ENCODE peak calls at places on chromosomes 7 and 10, in seven cellular contexts. R is Panc1, D is thoracic aorta, P is dorsolateral prefrontal cortex, K is prostate gland, Q is nephron progenitor cell, H is fibroblast of mammary gland. Z is an unnamed sample.

GRCh38 chr10:8403711-8404371 is 349.4 kb downstream of the GATA3 start:
- DNase-seq in P (no peak), H (no peak), D (no peak), R (no peak), Q (peak), K (no peak), Z (no peak)

GRCh38 chr7:105826143-105826542 is 50.3 kb downstream of the ATXN7L1 start:
- DNase-seq in R (no peak), Q (no peak), H (peak), D (no peak), P (no peak), K (peak), Z (peak)

GRCh38 chr7:137127058-137127457 is 216.5 kb downstream of the PTN start:
- DNase-seq in H (no peak), Q (no peak), K (no peak), R (no peak), P (no peak), D (no peak), Z (no peak)

GRCh38 chr10:129963831-129964501 is at the start of gene EBF3:
- DNase-seq in R (no peak), H (peak), D (no peak), K (peak), Q (peak), P (no peak), Z (peak)

GRCh38 chr7:110568932-110569331 is 522.0 kb upstream of the LRRN3 start:
- DNase-seq in H (no peak), R (no peak), P (no peak), Q (no peak), K (no peak), D (no peak), Z (no peak)

GRCh38 chr10:615583-616152 is 73.8 kb downstream of the DIP2C start:
- DNase-seq in K (no peak), P (no peak), H (peak), R (no peak), Q (no peak), D (no peak), Z (no peak)

GRCh38 chr7:148991536-148991935 is 36.8 kb downstream of the PDIA4 start:
- DNase-seq in Q (no peak), D (no peak), R (no peak), K (no peak), P (no peak), H (no peak), Z (no peak)

GRCh38 chr10:30396708-30397107 is 37.3 kb upstream of the MAP3K8 start:
- DNase-seq in R (no peak), Q (no peak), K (no peak), D (no peak), H (no peak), P (no peak), Z (no peak)

GRCh38 chr10:112732277-112732891 is 217.7 kb upstream of the TCF7L2 start:
- DNase-seq in Q (no peak), K (no peak), R (no peak), P (no peak), H (peak), D (no peak), Z (no peak)

GRCh38 chr10:33132626-33133025 is 174.6 kb upstream of the ITGB1 start:
- DNase-seq in D (no peak), P (no peak), R (no peak), Q (no peak), K (no peak), H (no peak), Z (no peak)

GRCh38 chr7:50119815-50120637 is 27.0 kb upstream of the ZPBP start:
- DNase-seq in Q (peak), D (no peak), H (no peak), P (no peak), R (no peak), K (no peak), Z (no peak)
- TF ChIP-seq CTCF in Q (peak), D (no peak), H (no peak), P (no peak), R (peak), K (no peak), Z (no peak)

DNA sequence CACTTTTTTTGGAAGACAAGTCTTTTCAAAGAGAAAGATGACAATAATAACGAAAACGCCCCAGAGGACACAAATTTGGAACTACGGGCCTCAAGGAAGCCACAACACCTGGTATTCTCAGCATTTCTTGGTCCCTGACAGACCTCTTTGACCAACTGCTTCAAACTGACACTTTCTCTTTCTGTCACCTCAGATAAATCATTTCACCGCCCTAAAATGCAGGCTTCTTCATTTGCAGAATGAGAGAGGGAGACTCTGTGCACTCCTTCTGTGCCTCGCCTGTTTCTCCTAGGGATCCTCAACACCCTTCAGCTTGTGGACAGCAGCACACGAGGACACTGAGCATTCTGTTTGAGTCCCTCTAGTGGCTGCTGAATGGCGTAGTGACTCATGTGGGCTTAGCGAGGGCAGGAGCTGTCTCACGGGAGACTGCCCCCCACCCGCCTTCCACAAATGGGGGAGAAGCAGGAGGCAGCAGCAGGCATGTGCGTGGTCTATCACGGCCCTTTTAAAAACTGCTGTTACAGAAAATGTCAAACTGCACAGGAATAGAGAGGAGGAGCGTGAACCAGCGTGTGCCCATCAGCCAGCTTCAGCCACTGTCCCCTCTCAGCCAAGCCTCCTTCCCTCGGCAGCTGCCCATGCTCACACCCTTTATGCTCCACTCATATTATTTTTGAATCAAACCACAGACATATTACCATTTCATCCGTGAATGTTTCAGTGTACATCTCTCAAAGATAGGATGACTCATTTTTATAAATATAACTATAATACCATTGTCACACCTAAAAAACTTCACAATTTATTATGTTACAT is 41.4 kb downstream of the GSDME start:
- DNase-seq in K (no peak), H (peak), R (peak), Q (peak), P (peak), D (no peak), Z (peak)
- TF ChIP-seq CTCF in K (peak), H (peak), R (peak), Q (no peak), P (peak), D (no peak), Z (peak)

DNA sequence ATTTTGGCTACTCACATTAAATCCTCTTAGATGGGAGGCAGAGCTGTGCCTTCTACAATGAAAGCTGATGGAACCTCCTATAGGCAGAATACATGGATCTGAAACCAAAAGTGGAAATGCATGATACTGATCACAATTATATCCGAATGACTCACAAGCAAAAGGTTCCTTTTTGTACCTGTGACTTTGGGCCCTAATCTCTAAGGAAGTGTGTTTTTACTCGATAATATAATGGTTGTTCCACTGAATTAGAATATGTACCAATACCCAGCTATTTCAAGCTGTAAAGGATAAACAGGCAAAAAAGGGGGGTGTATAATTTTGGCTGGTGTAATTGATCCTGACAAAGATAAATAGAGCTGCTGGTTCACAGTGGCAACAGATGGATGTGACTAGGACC is 17.6 kb upstream of the LAMB1 start:
- DNase-seq in K (no peak), H (no peak), R (no peak), D (no peak), Q (no peak), P (no peak), Z (no peak)
- TF ChIP-seq CTCF in K (no peak), H (no peak), R (no peak), D (no peak), Q (no peak), P (no peak), Z (no peak)

GRCh38 chr10:80429521-80429966 is 21.2 kb downstream of the PRXL2A start:
- DNase-seq in K (no peak), P (no peak), Q (no peak), H (peak), R (no peak), D (no peak), Z (no peak)
- TF ChIP-seq CTCF in K (peak), P (no peak), Q (no peak), H (no peak), R (no peak), D (no peak), Z (no peak)

DNA sequence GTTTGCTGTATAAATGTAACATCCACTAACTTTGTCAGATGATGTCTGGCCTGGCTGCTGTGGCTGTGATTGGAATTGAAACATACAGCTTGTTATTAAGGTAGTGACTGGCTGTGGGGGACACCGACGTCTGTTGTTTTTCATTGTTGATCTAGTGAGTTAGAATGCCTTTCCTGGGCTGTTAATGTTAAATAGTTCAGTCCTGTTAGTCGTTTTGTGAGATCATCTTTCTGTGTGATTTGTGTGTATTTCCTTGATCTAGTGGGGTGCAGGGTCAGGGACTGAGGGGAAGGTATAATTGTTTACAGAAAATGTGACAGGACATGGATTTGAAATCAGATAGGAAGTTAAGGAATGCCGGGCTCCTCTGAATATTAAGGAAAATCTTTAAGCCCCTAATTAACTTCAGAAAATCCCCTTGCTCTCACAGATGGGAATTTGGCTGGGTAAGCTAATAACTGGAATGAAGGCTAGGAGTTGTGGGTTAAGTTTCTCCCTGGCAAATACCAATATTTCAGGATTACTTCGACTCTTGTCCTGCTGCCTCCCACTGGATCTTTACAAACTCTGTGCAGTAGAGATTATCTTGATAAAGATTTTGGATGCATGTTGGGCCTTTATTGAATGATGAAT is 163.1 kb downstream of the AUTS2 start:
- DNase-seq in H (no peak), K (no peak), P (no peak), D (no peak), R (no peak), Q (no peak), Z (no peak)
- TF ChIP-seq CTCF in H (no peak), K (no peak), P (no peak), D (no peak), R (no peak), Q (no peak), Z (no peak)

GRCh38 chr7:4271716-4272015 is 410.4 kb upstream of the FOXK1 start:
- DNase-seq in R (no peak), H (no peak), Q (no peak), P (no peak), K (no peak), D (no peak), Z (no peak)
- TF ChIP-seq CTCF in R (no peak), H (no peak), Q (no peak), P (no peak), K (no peak), D (no peak), Z (no peak)

DNA sequence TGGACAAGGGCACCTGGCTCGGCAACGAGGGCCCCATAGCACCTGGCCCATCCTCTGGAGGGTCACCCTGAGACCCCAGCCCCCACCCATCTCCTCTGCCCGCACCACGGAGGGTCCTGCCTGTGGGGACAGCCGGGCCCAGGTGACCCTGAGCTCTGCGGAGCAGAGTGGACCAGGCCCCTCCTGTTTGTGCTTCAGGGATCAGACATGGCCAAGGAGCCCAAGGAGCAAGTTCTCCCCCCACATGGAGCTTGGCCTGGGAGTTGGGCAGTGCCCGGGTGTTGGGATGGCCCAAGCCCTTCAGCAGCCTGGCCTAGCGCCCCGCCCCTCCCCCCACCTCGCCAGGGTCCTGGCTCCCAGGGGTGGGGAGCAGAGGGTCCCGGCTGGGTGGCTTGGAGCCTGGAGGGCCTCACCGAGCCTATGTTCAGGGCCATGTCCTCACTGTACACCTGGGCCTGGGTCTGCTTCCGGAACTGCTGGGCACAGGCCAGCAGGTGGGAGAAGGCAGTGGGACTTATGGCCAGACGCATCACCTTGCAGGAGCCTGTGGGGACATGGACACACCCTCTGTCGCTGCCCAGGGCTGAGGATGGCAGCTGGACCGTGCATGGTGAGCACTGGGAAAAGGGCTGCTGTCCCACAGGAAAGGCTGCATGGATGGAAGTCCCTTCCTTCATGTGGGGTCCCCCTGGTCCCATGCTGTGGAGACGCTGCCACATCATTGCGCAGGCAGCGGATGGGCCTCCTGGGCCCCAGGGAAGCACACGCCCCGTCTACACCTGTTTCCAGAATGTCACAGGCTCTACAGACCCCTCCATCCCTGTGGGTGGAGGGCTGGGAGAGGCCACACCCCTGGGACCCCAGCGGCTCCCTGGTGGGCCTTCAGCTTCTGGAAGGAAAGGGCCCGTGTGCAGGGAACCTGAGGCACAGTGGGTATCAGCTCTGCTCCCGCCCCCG is 49.2 kb upstream of the NKX6-2 start:
- DNase-seq in K (no peak), R (no peak), H (no peak), P (no peak), D (no peak), Q (no peak), Z (no peak)
- TF ChIP-seq CTCF in K (no peak), R (no peak), H (no peak), P (no peak), D (no peak), Q (no peak), Z (no peak)

Z was measured in fibroblast of villous mesenchyme.